ENCODE peak calls at places on chromosomes 2 and 18, in ten cellular contexts. E, Q, H, S, T, X, L, Z, M and W are unnamed samples. For H3K4me1, the result is how much of the 10 kb centered on the place peaks cover.

GRCh38 chr18:10454800-10455550 is 540 bp downstream of the APCDD1 start:
- DNase-seq in M (no peak), S (peak), X (peak), Z (no peak), T (peak), Q (peak), L (no peak), E (no peak), H (peak), W (no peak)

GRCh38 chr2:28300489-28300888 is 92.2 kb upstream of the FOSL2 start:
- DNase-seq in L (no peak), E (no peak), T (no peak), M (no peak), S (no peak), X (no peak), Q (no peak), Z (no peak), H (no peak), W (no peak)

GRCh38 chr18:41660654-41661053 is 294.4 kb upstream of the PIK3C3 start:
- DNase-seq in E (no peak), H (no peak), Q (no peak), X (no peak), L (no peak), Z (no peak), T (no peak), M (no peak), S (no peak), W (no peak)

GRCh38 chr18:57915241-57915640 is 112.1 kb upstream of the ATP8B1 start:
- DNase-seq in S (no peak), H (no peak), Z (no peak), E (no peak), L (no peak), X (no peak), M (no peak), T (no peak), Q (no peak), W (no peak)

GRCh38 chr2:48423376-48423775 is 106.6 kb upstream of the STON1 start:
- DNase-seq in S (no peak), T (no peak), L (no peak), H (peak), X (no peak), E (no peak), M (no peak), Q (no peak), Z (peak), W (peak)

GRCh38 chr2:218438601-218439000 is 19.7 kb downstream of the VIL1 start:
- DNase-seq in H (no peak), Z (no peak), Q (no peak), S (no peak), L (peak), M (no peak), T (peak), X (peak), E (peak), W (no peak)

GRCh38 chr18:58105908-58106673 is 62.1 kb downstream of the NEDD4L start:
- DNase-seq in X (no peak), Q (no peak), H (no peak), Z (no peak), L (no peak), E (no peak), T (no peak), S (no peak), M (no peak), W (no peak)

GRCh38 chr2:209425082-209426071 is 1.5 kb downstream of the MAP2 start:
- DNase-seq in X (no peak), M (no peak), H (peak), Q (peak), L (no peak), S (peak), Z (peak), E (no peak), T (no peak), W (no peak)

GRCh38 chr2:31401580-31401979 is 13.0 kb downstream of the XDH start:
- DNase-seq in T (no peak), M (no peak), X (no peak), L (no peak), E (no peak), Z (no peak), S (no peak), H (peak), Q (no peak), W (peak)

GRCh38 chr2:128446866-128447537 is 128.3 kb upstream of the HS6ST1 start:
- DNase-seq in L (no peak), X (no peak), S (no peak), M (no peak), E (no peak), Q (peak), Z (no peak), T (no peak), H (peak), W (no peak)

GRCh38 chr2:24489942-24490673 is 946 bp upstream of the NCOA1 start:
- DNase-seq in L (no peak), T (peak), X (no peak), Z (no peak), M (no peak), H (peak), E (peak), S (peak), Q (peak), W (no peak)

GRCh38 chr2:239180526-239181073 is 220.2 kb downstream of the HDAC4 start:
- DNase-seq in T (no peak), Q (peak), H (no peak), L (peak), X (peak), S (no peak), M (no peak), E (no peak), Z (no peak), W (no peak)

GRCh38 chr18:30583768-30584167 is 458.8 kb downstream of the DSC3 start:
- DNase-seq in Z (no peak), H (no peak), X (no peak), L (no peak), Q (no peak), S (no peak), M (no peak), E (no peak), T (no peak), W (no peak)

GRCh38 chr2:210157546-210157945 is 13.7 kb downstream of the KANSL1L start:
- DNase-seq in L (peak), E (no peak), Z (no peak), M (no peak), X (no peak), T (no peak), H (no peak), S (no peak), Q (no peak), W (no peak)

GRCh38 chr2:199382091-199382490 is 75.6 kb downstream of the SATB2 start:
- DNase-seq in H (no peak), Z (no peak), S (no peak), Q (no peak), L (no peak), E (no peak), T (no peak), M (no peak), X (no peak), W (no peak)

GRCh38 chr18:68083131-68083530 is 566.6 kb upstream of the DSEL start:
- DNase-seq in X (no peak), T (no peak), E (no peak), S (peak), H (peak), Q (no peak), Z (no peak), M (no peak), L (no peak), W (no peak)

GRCh38 chr2:173371023-173371422 is 16.4 kb downstream of the CDCA7 start:
- DNase-seq in Q (no peak), X (no peak), H (no peak), T (no peak), S (no peak), Z (no peak), L (no peak), E (no peak), M (no peak), W (no peak)

GRCh38 chr2:61811821-61812220 is 42.0 kb downstream of the FAM161A start:
- DNase-seq in T (no peak), M (no peak), E (no peak), S (no peak), X (no peak), Z (no peak), L (no peak), H (no peak), Q (no peak), W (no peak)

GRCh38 chr18:31618801-31619200 is 27.1 kb downstream of the TTR start:
- DNase-seq in S (no peak), Z (no peak), X (no peak), M (no peak), E (no peak), L (no peak), T (no peak), H (no peak), Q (no peak), W (no peak)

GRCh38 chr2:241848761-241849615 is 9.7 kb downstream of the PDCD1 start:
- DNase-seq in Q (no peak), M (no peak), T (peak), H (no peak), Z (no peak), X (peak), L (no peak), E (no peak), S (no peak), W (no peak)

GRCh38 chr2:127157651-127158460 is 50.9 kb upstream of the BIN1 start:
- DNase-seq in M (no peak), Z (no peak), S (no peak), E (no peak), Q (no peak), X (no peak), L (peak), T (no peak), H (no peak), W (no peak)

GRCh38 chr2:220811115-220811514 is 761.0 kb downstream of the EPHA4 start:
- DNase-seq in T (no peak), L (no peak), X (no peak), M (no peak), H (peak), Z (no peak), S (no peak), Q (no peak), E (no peak), W (no peak)

GRCh38 chr2:61006486-61007105 is 10.9 kb upstream of the PEX13 start:
- DNase-seq in M (no peak), X (no peak), S (no peak), L (no peak), T (no peak), E (no peak), Q (no peak), H (no peak), Z (no peak), W (no peak)

GRCh38 chr2:221567809-221568208 is 4.3 kb downstream of the EPHA4 start:
- DNase-seq in Z (no peak), H (peak), Q (no peak), L (no peak), S (no peak), M (no peak), X (no peak), E (no peak), T (no peak), W (no peak)

GRCh38 chr2:237299897-237300296 is 114.1 kb downstream of the COL6A3 start:
- DNase-seq in H (peak), L (no peak), T (no peak), S (peak), Q (no peak), X (no peak), M (no peak), E (no peak), Z (no peak), W (peak)

GRCh38 chr2:69917854-69918253 is 2.9 kb downstream of the MXD1 start:
- DNase-seq in T (peak), Z (peak), X (no peak), H (peak), L (no peak), M (no peak), S (no peak), E (no peak), Q (no peak), W (no peak)

GRCh38 chr2:29777164-29777563 is 144.2 kb downstream of the ALK start:
- DNase-seq in T (no peak), L (no peak), X (no peak), M (no peak), H (peak), Q (no peak), E (no peak), S (no peak), Z (no peak), W (no peak)

GRCh38 chr2:214865400-214865799 is 55.9 kb upstream of the BARD1 start:
- DNase-seq in X (no peak), Q (no peak), L (no peak), T (no peak), E (no peak), M (no peak), Z (no peak), S (no peak), H (no peak), W (no peak)

GRCh38 chr2:233349005-233349998 is 5.0 kb upstream of the DGKD start:
- DNase-seq in L (peak), H (no peak), T (peak), Q (peak), Z (no peak), E (peak), M (no peak), X (no peak), S (no peak), W (no peak)

GRCh38 chr18:44325903-44326650 is 354.6 kb upstream of the SETBP1 start:
- DNase-seq in X (no peak), H (peak), S (peak), Z (no peak), E (peak), M (no peak), L (peak), Q (peak), T (peak), W (peak)

GRCh38 chr18:24015897-24016631 is 1.5 kb downstream of the TTC39C start:
- DNase-seq in M (no peak), Q (no peak), S (no peak), Z (no peak), L (no peak), E (no peak), H (peak), T (no peak), X (no peak), W (no peak)

GRCh38 chr2:216274194-216274593 is 98.1 kb downstream of the MARCHF4 start:
- DNase-seq in M (no peak), H (peak), T (no peak), L (no peak), S (no peak), Q (no peak), X (no peak), E (no peak), Z (no peak), W (no peak)

GRCh38 chr2:48257456-48257855 is 272.5 kb upstream of the STON1 start:
- DNase-seq in E (no peak), M (no peak), H (no peak), L (no peak), Z (no peak), S (no peak), Q (no peak), T (no peak), X (no peak), W (no peak)

GRCh38 chr2:171149986-171150693 is 10.6 kb downstream of the TLK1 start:
- DNase-seq in H (no peak), L (no peak), S (no peak), Q (no peak), T (no peak), Z (no peak), M (no peak), E (no peak), X (no peak), W (no peak)
- H3K4me1 ChIP-seq in H (under half), L (under half), S (under half), Q (under half), T (under half), Z (under half), M (under half), E (under half), X (under half), W (under half)

DNA sequence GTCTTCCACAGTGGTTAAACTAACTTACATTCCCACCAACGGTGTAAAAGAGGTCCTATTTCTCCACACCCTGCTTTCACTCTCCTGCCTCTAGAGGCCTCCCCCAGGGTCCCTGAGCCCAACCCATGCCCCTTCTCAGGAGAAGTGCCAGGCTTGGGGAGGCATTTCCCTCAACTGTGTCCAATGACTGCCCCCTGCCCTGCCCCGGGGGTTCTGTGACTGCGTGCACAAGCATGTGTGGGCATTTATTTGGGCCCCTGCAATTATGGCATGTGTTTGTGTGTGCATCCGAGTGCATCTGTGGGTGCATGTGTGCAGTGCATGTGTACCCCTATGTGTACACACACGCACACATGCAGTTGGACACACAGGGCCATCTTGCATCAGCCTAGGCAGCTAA is 57.3 kb downstream of the INHBB start:
- DNase-seq in E (no peak), H (no peak), T (no peak), M (no peak), Z (no peak), L (no peak), X (no peak), S (no peak), Q (no peak), W (no peak)
- H3K4me1 ChIP-seq in E (under half), H (under half), T (under half), M (under half), Z (under half), L (under half), X (under half), S (under half), Q (under half), W (under half)

DNA sequence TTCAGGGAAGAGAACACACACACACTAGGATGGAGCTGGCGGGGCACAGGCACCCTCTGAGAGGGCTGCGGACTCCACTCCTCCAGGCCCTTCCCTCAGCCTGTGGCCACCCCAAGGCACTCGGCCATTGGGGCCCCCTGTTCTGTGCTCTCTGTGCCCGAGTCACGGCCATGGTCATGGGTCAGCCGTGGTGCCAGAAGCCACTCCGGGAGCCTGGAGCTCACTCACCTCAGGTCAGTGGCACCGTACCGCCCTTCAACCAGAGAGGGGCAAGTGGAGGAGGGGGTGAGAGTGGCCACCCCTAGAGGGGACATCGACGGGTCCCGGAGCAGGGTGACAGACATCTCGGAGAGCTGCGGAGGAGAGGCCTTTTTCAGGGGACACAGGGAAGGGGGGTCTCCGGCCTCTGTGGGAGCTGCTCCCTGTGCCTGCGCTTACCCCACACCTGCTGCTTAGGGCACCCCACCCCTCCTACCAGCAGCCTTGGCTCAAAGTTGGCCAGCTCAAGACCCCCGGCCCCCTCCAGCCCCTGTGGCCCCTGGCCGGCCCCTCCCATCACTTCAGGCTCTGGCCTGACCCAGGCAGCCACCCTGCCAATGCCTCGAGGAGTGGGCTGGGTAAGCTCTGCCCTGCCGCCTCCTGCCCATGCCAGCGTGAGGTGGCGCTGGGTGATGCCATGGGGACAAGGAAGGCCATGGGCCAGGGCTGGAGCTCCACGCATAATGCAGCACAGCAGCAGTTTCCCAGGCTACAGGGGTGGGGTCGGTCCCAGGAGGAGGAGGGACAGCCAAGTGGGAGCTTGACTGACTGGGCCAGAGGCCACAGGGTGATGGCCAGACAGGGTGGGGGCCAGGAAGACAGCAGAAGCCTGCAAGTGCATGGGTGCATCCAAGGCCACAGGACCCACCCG is 29.3 kb downstream of the AQP12A start:
- DNase-seq in Q (no peak), E (no peak), Z (no peak), H (no peak), S (no peak), L (no peak), X (peak), T (peak), M (no peak), W (no peak)
- H3K4me1 ChIP-seq in Q (under half), E (under half), Z (under half), H (under half), S (under half), L (under half), X (under half), T (under half), M (under half), W (under half)

GRCh38 chr18:63206433-63207153 is 113.0 kb downstream of the BCL2 start:
- DNase-seq in Z (no peak), M (no peak), X (no peak), Q (no peak), E (no peak), S (no peak), L (no peak), T (no peak), H (no peak), W (no peak)

GRCh38 chr18:63208676-63209075 is 110.9 kb downstream of the BCL2 start:
- DNase-seq in L (no peak), Z (no peak), M (no peak), H (no peak), T (no peak), Q (no peak), S (no peak), E (no peak), X (no peak), W (no peak)

GRCh38 chr18:63205791-63206252 is 113.7 kb downstream of the BCL2 start:
- DNase-seq in E (no peak), X (no peak), M (no peak), H (no peak), S (no peak), Q (no peak), Z (no peak), L (no peak), T (no peak), W (no peak)

GRCh38 chr18:63207154-63207790 is 112.3 kb downstream of the BCL2 start:
- DNase-seq in Z (no peak), H (no peak), E (peak), T (no peak), S (no peak), X (peak), Q (no peak), M (no peak), L (no peak), W (no peak)

GRCh38 chr18:63207825-63208224 is 111.7 kb downstream of the BCL2 start:
- DNase-seq in S (no peak), Z (no peak), H (no peak), Q (no peak), E (no peak), M (no peak), T (no peak), X (no peak), L (no peak), W (no peak)
- H3K4me1 ChIP-seq in S (under half), Z (under half), H (under half), Q (under half), E (under half), M (half or more), T (under half), X (under half), L (under half), W (under half)

DNA sequence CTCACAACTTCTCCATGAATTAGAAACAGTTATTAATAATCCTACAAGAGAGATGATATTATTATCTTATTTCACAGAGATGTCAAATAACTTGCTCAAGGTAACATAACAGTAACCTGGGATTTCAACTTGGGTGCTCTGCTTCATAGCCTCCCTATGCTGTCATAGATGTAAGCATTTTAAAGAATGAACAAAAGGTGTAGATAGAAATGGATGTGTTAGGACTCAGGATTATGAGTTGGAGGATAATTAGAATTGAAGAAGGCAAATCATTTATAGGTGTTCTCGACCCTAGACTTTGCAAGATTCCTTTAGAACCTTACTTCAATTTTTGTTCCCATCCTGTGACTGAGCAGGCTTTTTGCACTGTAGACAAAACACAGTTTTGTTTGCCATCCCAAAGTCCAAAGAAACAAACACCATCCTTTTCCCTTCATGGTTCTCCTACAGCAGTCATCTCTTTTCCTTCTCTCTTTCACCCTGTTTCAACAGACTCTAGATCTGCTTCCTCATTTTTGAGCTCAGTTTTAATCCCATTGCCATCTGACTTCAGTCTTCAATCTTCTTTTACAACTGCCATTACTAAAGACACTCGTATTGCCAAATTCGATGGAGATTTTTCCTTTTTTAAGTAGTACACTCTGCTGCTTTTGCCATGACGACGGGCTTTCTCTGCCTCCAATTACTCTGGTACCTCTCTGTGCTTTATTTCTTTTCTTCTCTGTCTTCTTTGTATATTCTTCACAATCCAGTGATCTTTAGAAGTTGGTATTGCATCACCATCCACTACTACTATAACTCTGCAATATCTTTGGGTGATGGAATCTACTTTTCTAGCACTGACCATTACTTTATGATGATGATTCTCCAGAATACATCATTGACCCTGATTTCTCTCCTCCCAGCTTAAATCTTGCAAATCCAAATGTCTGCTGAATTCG is 4.5 kb downstream of the HNMT start:
- DNase-seq in S (no peak), H (no peak), Z (no peak), Q (no peak), T (no peak), M (no peak), L (no peak), X (no peak), E (no peak), W (no peak)
- H3K4me1 ChIP-seq in S (under half), H (under half), Z (under half), Q (under half), T (under half), M (under half), L (under half), X (under half), E (under half), W (under half)